ENCODE peak calls at places on chromosome 6, in ten cellular contexts. G, N, B, H, K, U, W, Y, M and P are unnamed samples.

GRCh38 chr6:3899970-3900439 is 50.8 kb downstream of the FAM50B start:
- DNase-seq in G (no peak), N (no peak), B (no peak), H (no peak), K (no peak), U (peak), W (no peak), Y (no peak), M (no peak), P (no peak)

GRCh38 chr6:20707166-20707485 is 172.9 kb downstream of the CDKAL1 start:
- DNase-seq in G (no peak), N (no peak), B (no peak), H (no peak), K (no peak), U (no peak), W (no peak), Y (no peak), M (no peak), P (no peak)

GRCh38 chr6:87675004-87675681 is 26.9 kb downstream of the AKIRIN2 start:
- DNase-seq in G (no peak), N (no peak), B (no peak), H (no peak), K (no peak), U (no peak), W (no peak), Y (no peak), M (no peak), P (no peak)

GRCh38 chr6:144353871-144354314 is 68.8 kb downstream of the UTRN start:
- DNase-seq in G (no peak), N (no peak), B (no peak), H (no peak), K (no peak), U (no peak), W (no peak), Y (no peak), M (no peak), P (no peak)

GRCh38 chr6:140789466-140789865 is 1343.3 kb upstream of the GJE1 start:
- DNase-seq in G (no peak), N (no peak), B (peak), H (no peak), K (no peak), U (no peak), W (no peak), Y (no peak), M (no peak), P (no peak)

GRCh38 chr6:20085817-20086216 is 126.5 kb downstream of the MBOAT1 start:
- DNase-seq in G (no peak), N (no peak), B (no peak), H (no peak), K (no peak), U (peak), W (no peak), Y (no peak), M (no peak), P (no peak)

GRCh38 chr6:6221829-6222535 is 98.5 kb downstream of the F13A1 start:
- DNase-seq in G (no peak), N (no peak), B (no peak), H (no peak), K (no peak), U (peak), W (no peak), Y (no peak), M (no peak), P (no peak)

GRCh38 chr6:132084811-132085509 is 133.8 kb upstream of the CCN2 start:
- DNase-seq in G (no peak), N (no peak), B (peak), H (no peak), K (no peak), U (peak), W (peak), Y (no peak), M (no peak), P (no peak)